ENCODE peak calls at places on chromosomes 4 and X, in four cellular contexts. One of them, this sample, is unnamed.
A peak's percentile ranks its signal among the peaks of the same experiment; 100 is the strongest.

GRCh38 chr4:98646422-98646821 is 12.0 kb downstream of the TSPAN5 start:
- DNase-seq in lower leg skin: no peak
- DNase-seq in CD4-positive, CD25-positive, alpha-beta regulatory T cell: no peak
- DNase-seq in GF-D8: no peak
- DNase-seq in this sample: no peak

GRCh38 chr4:123750044-123750443 is 353.4 kb downstream of the SPRY1 start:
- DNase-seq in CD4-positive, CD25-positive, alpha-beta regulatory T cell: no peak
- DNase-seq in GF-D8: no peak
- DNase-seq in lower leg skin: no peak
- DNase-seq in this sample: no peak

GRCh38 chr4:157888281-157888680 is 284.5 kb downstream of the GASK1B start:
- DNase-seq in GF-D8: no peak
- DNase-seq in CD4-positive, CD25-positive, alpha-beta regulatory T cell: no peak
- DNase-seq in lower leg skin: no peak
- DNase-seq in this sample: no peak

GRCh38 chrX:374566-374965 is 12.1 kb downstream of the PPP2R3B start:
- DNase-seq in lower leg skin: no peak
- DNase-seq in CD4-positive, CD25-positive, alpha-beta regulatory T cell: no peak
- DNase-seq in GF-D8: no peak
- DNase-seq in this sample: no peak

GRCh38 chr4:184255361-184255760 is 37.7 kb upstream of the ENPP6 start:
- DNase-seq in GF-D8: no peak
- DNase-seq in CD4-positive, CD25-positive, alpha-beta regulatory T cell: no peak
- DNase-seq in lower leg skin: no peak
- DNase-seq in this sample: no peak

GRCh38 chr4:610411-611261 is 14.7 kb upstream of the PDE6B start:
- DNase-seq in GF-D8: no peak
- DNase-seq in lower leg skin: peak; percentile 82
- DNase-seq in CD4-positive, CD25-positive, alpha-beta regulatory T cell: no peak
- DNase-seq in this sample: peak; percentile 7

GRCh38 chr4:115851918-115852766 is 738.7 kb upstream of the NDST4 start:
- DNase-seq in CD4-positive, CD25-positive, alpha-beta regulatory T cell: peak; percentile 16
- DNase-seq in GF-D8: peak; percentile 2
- DNase-seq in lower leg skin: peak; percentile 67
- DNase-seq in this sample: no peak

GRCh38 chrX:1418901-1419544 is 27.1 kb upstream of the SLC25A6 start:
- DNase-seq in CD4-positive, CD25-positive, alpha-beta regulatory T cell: no peak
- DNase-seq in lower leg skin: no peak
- DNase-seq in GF-D8: no peak
- DNase-seq in this sample: no peak

GRCh38 chrX:20352935-20353336 is 86.2 kb upstream of the RPS6KA3 start:
- DNase-seq in lower leg skin: no peak
- DNase-seq in GF-D8: no peak
- DNase-seq in CD4-positive, CD25-positive, alpha-beta regulatory T cell: no peak
- DNase-seq in this sample: no peak

GRCh38 chr4:101597204-101597603 is 193.3 kb upstream of the BANK1 start:
- DNase-seq in GF-D8: no peak
- DNase-seq in CD4-positive, CD25-positive, alpha-beta regulatory T cell: peak; percentile 37
- DNase-seq in lower leg skin: no peak
- DNase-seq in this sample: no peak

GRCh38 chrX:2933125-2933900 is 4.2 kb upstream of the ARSD start:
- DNase-seq in CD4-positive, CD25-positive, alpha-beta regulatory T cell: no peak
- DNase-seq in lower leg skin: no peak
- DNase-seq in GF-D8: no peak
- DNase-seq in this sample: no peak

GRCh38 chr4:74005528-74005927 is 7.1 kb upstream of the CXCL5 start:
- DNase-seq in GF-D8: no peak
- DNase-seq in CD4-positive, CD25-positive, alpha-beta regulatory T cell: no peak
- DNase-seq in lower leg skin: no peak
- DNase-seq in this sample: no peak

GRCh38 chrX:39174761-39175417 is 373.6 kb downstream of the MID1IP1 start:
- DNase-seq in CD4-positive, CD25-positive, alpha-beta regulatory T cell: peak; percentile 74
- DNase-seq in lower leg skin: peak; percentile 78
- DNase-seq in GF-D8: no peak
- DNase-seq in this sample: no peak

GRCh38 chr4:72243641-72244040 is 211.8 kb downstream of the NPFFR2 start:
- DNase-seq in lower leg skin: no peak
- DNase-seq in GF-D8: no peak
- DNase-seq in CD4-positive, CD25-positive, alpha-beta regulatory T cell: no peak
- DNase-seq in this sample: no peak

GRCh38 chr4:158849681-158850080 is 80.9 kb downstream of the FNIP2 start:
- DNase-seq in CD4-positive, CD25-positive, alpha-beta regulatory T cell: no peak
- DNase-seq in GF-D8: no peak
- DNase-seq in lower leg skin: no peak
- DNase-seq in this sample: no peak

GRCh38 chr4:163492951-163493504 is 1.5 kb upstream of the TMA16 start:
- DNase-seq in lower leg skin: no peak
- DNase-seq in CD4-positive, CD25-positive, alpha-beta regulatory T cell: no peak
- DNase-seq in GF-D8: no peak
- DNase-seq in this sample: no peak

GRCh38 chrX:149513713-149514427 is 8.8 kb upstream of the IDS start:
- DNase-seq in GF-D8: peak; percentile 54
- DNase-seq in lower leg skin: peak; percentile 54
- DNase-seq in CD4-positive, CD25-positive, alpha-beta regulatory T cell: no peak
- DNase-seq in this sample: no peak

GRCh38 chr4:74659576-74660411 is 134.5 kb downstream of the BTC start:
- DNase-seq in CD4-positive, CD25-positive, alpha-beta regulatory T cell: no peak
- DNase-seq in GF-D8: no peak
- DNase-seq in lower leg skin: no peak
- DNase-seq in this sample: peak; percentile 97

GRCh38 chr4:182449960-182450359 is 206.8 kb downstream of the TENM3 start:
- DNase-seq in GF-D8: no peak
- DNase-seq in CD4-positive, CD25-positive, alpha-beta regulatory T cell: no peak
- DNase-seq in lower leg skin: no peak
- DNase-seq in this sample: no peak

GRCh38 chr4:4477796-4478195 is 64.1 kb downstream of the STX18 start:
- DNase-seq in GF-D8: no peak
- DNase-seq in lower leg skin: no peak
- DNase-seq in CD4-positive, CD25-positive, alpha-beta regulatory T cell: no peak
- DNase-seq in this sample: no peak

GRCh38 chrX:129540068-129540653 is at the start of gene OCRL:
- DNase-seq in CD4-positive, CD25-positive, alpha-beta regulatory T cell: peak; percentile 53
- DNase-seq in GF-D8: peak; percentile 5
- DNase-seq in lower leg skin: peak; percentile 92
- DNase-seq in this sample: no peak

GRCh38 chr4:147547314-147548056 is 66.6 kb downstream of the EDNRA start:
- DNase-seq in GF-D8: no peak
- DNase-seq in lower leg skin: no peak
- DNase-seq in CD4-positive, CD25-positive, alpha-beta regulatory T cell: no peak
- DNase-seq in this sample: peak; percentile 89

GRCh38 chr4:38146383-38146782 is 186.2 kb downstream of the PTTG2 start:
- DNase-seq in CD4-positive, CD25-positive, alpha-beta regulatory T cell: no peak
- DNase-seq in lower leg skin: no peak
- DNase-seq in GF-D8: no peak
- DNase-seq in this sample: no peak

GRCh38 chr4:3660086-3660927 is 105.9 kb upstream of the ADRA2C start:
- DNase-seq in CD4-positive, CD25-positive, alpha-beta regulatory T cell: no peak
- DNase-seq in lower leg skin: no peak
- DNase-seq in GF-D8: no peak
- DNase-seq in this sample: peak; percentile 19

GRCh38 chrX:22164770-22165388 is 107.8 kb upstream of the CBLL2 start:
- DNase-seq in GF-D8: no peak
- DNase-seq in CD4-positive, CD25-positive, alpha-beta regulatory T cell: no peak
- DNase-seq in lower leg skin: no peak
- DNase-seq in this sample: no peak

GRCh38 chrX:72046447-72046846 is 85.3 kb downstream of the RTL5 start:
- DNase-seq in GF-D8: no peak
- DNase-seq in CD4-positive, CD25-positive, alpha-beta regulatory T cell: no peak
- DNase-seq in lower leg skin: no peak
- DNase-seq in this sample: no peak

GRCh38 chr4:3291411-3291968 is 1.3 kb upstream of the RGS12 start:
- DNase-seq in GF-D8: no peak
- DNase-seq in CD4-positive, CD25-positive, alpha-beta regulatory T cell: no peak
- DNase-seq in lower leg skin: peak; percentile 91
- DNase-seq in this sample: no peak

GRCh38 chrX:19791562-19791961 is 95.8 kb downstream of the SH3KBP1 start:
- DNase-seq in lower leg skin: no peak
- DNase-seq in GF-D8: peak; percentile 18
- DNase-seq in CD4-positive, CD25-positive, alpha-beta regulatory T cell: peak; percentile 74
- DNase-seq in this sample: no peak

GRCh38 chr4:2193321-2193720 is 48.6 kb downstream of the HAUS3 start:
- DNase-seq in CD4-positive, CD25-positive, alpha-beta regulatory T cell: no peak
- DNase-seq in lower leg skin: no peak
- DNase-seq in GF-D8: no peak
- DNase-seq in this sample: no peak